ENCODE peak calls at places on chromosomes 16 and 17, in four cellular contexts. Q is esophagus muscularis mucosa, X is left ventricle myocardium inferior, W is adrenal gland. K is an unnamed sample.

GRCh38 chr17:43953746-43954145 is at the start of gene PYY:
- DNase-seq in Q (no peak), X (no peak), W (no peak), K (no peak)

GRCh38 chr17:1216209-1216937 is 36.6 kb upstream of the ABR start:
- DNase-seq in Q (no peak), X (no peak), W (no peak), K (no peak)

GRCh38 chr16:12906765-12907516 is 5.5 kb downstream of the SHISA9 start:
- DNase-seq in Q (no peak), X (no peak), W (no peak), K (no peak)

GRCh38 chr16:69823831-69824563 is 61.9 kb downstream of the WWP2 start:
- DNase-seq in Q (no peak), X (peak; percentile 57), W (peak; percentile 56), K (no peak)

GRCh38 chr17:52105601-52106000 is 52.9 kb downstream of the CA10 start:
- DNase-seq in Q (no peak), X (no peak), W (no peak), K (no peak)

GRCh38 chr17:34755371-34755770 is 176.0 kb downstream of the TMEM132E start:
- DNase-seq in Q (no peak), X (no peak), W (no peak), K (no peak)

GRCh38 chr17:45991341-45991740 is 7.7 kb upstream of the STH start:
- DNase-seq in Q (no peak), X (no peak), W (no peak), K (no peak)

GRCh38 chr16:69709456-69710084 is 16.8 kb downstream of the NQO1 start:
- DNase-seq in Q (peak; percentile 57), X (no peak), W (no peak), K (no peak)

GRCh38 chr17:65518256-65518655 is 43.2 kb downstream of the AXIN2 start:
- DNase-seq in Q (no peak), X (no peak), W (no peak), K (no peak)

GRCh38 chr17:77310336-77310735 is 169.6 kb downstream of the SEC14L1 start:
- DNase-seq in Q (no peak), X (no peak), W (no peak), K (no peak)

GRCh38 chr17:40209404-40210093 is 9.6 kb upstream of the WIPF2 start:
- DNase-seq in Q (no peak), X (no peak), W (no peak), K (no peak)

GRCh38 chr17:21005367-21005766 is 37.4 kb downstream of the USP22 start:
- DNase-seq in Q (no peak), X (no peak), W (no peak), K (no peak)

GRCh38 chr17:28725660-28726395 is at the start of gene TLCD1:
- DNase-seq in Q (no peak), X (peak; percentile 68), W (peak; percentile 67), K (no peak)

GRCh38 chr17:19727466-19728113 is 11.2 kb upstream of the SLC47A2 start:
- DNase-seq in Q (no peak), X (peak; percentile 60), W (peak; percentile 50), K (peak; percentile 96)

GRCh38 chr16:46911650-46912049 is 27.5 kb downstream of the GPT2 start:
- DNase-seq in Q (no peak), X (no peak), W (no peak), K (no peak)

DNA sequence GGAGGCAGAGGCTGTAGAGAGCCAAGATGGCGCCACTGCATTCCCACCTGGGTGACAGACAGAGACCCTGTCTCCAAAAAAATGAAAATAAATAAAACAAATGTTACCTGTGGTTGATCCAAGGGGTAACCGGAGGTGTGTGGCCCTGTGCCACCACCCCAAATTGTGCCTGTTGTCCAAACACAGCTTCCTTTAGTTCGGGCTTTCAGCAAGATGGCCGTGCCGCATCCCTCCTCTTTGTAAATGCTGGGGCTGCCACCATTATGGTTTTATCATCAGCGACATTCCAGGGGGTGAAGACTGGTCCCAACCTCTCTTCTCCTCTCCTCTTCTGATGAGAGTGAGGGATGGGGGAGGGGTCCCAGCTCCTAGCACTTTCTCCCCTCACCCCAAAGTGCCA is at the start of gene C16orf92:
- DNase-seq in Q (no peak), X (no peak), W (no peak), K (no peak)
- H3K4me1 ChIP-seq in Q (peaks cover 14% of the 10 kb centered on the region), X (peaks cover 13% of the 10 kb centered on the region), W (no peaks in the 10 kb centered on the region), K (peaks cover 11% of the 10 kb centered on the region)

GRCh38 chr17:49621946-49622529 is 46.4 kb downstream of the NXPH3 start:
- DNase-seq in Q (no peak), X (no peak), W (no peak), K (no peak)
- H3K27ac ChIP-seq in Q (peak overlapping the region; percentile 73), X (peak overlapping the region; percentile 59), W (no peak overlapping the region), K (no peak overlapping the region)

GRCh38 chr17:57530026-57530425 is 215.1 kb downstream of the CCDC182 start:
- DNase-seq in Q (no peak), X (no peak), W (no peak), K (no peak)
- H3K4me1 ChIP-seq in Q (peaks cover 31% of the 10 kb centered on the region), X (peaks cover 53% of the 10 kb centered on the region), W (peaks cover 40% of the 10 kb centered on the region), K (peaks cover 9% of the 10 kb centered on the region)

GRCh38 chr16:25434061-25434460 is 176.4 kb upstream of the ZKSCAN2 start:
- DNase-seq in Q (peak; percentile 17), X (no peak), W (no peak), K (no peak)

GRCh38 chr16:25433388-25433787 is 175.7 kb upstream of the ZKSCAN2 start:
- DNase-seq in Q (peak; percentile 62), X (no peak), W (no peak), K (no peak)
- H3K27ac ChIP-seq in Q (no peak overlapping the region), X (no peak overlapping the region), W (no peak overlapping the region), K (no peak overlapping the region)

GRCh38 chr16:89396156-89396555 is 94.2 kb downstream of the ANKRD11 start:
- DNase-seq in Q (no peak), X (no peak), W (no peak), K (no peak)
- H3K4me1 ChIP-seq in Q (peaks cover 76% of the 10 kb centered on the region), X (peaks cover 64% of the 10 kb centered on the region), W (peaks cover 38% of the 10 kb centered on the region), K (peaks cover 52% of the 10 kb centered on the region)